ENCODE peak calls at places on chromosomes 12 and 14, in six cellular contexts. X, Y, P, J, B and T are unnamed samples.

GRCh38 chr12:124413401-124413800 is 118.5 kb downstream of the RFLNA start:
- ATAC-seq in X (no peak), Y (no peak), P (no peak), J (no peak), B (no peak), T (no peak)

GRCh38 chr14:89641495-89642162 is 224.6 kb upstream of the FOXN3 start:
- ATAC-seq in X (no peak), Y (no peak), P (no peak), J (peak), B (peak), T (no peak)

GRCh38 chr14:55111122-55111705 is 17.8 kb upstream of the LGALS3 start:
- ATAC-seq in X (no peak), Y (no peak), P (no peak), J (no peak), B (no peak), T (no peak)

GRCh38 chr14:54253195-54253947 is 143.4 kb upstream of the CDKN3 start:
- ATAC-seq in X (peak), Y (peak), P (peak), J (peak), B (no peak), T (no peak)

GRCh38 chr12:9721394-9722092 is 11.4 kb downstream of the CLECL1 start:
- ATAC-seq in X (peak), Y (peak), P (no peak), J (peak), B (peak), T (no peak)

GRCh38 chr12:118608770-118609344 is 232.5 kb downstream of the SUDS3 start:
- ATAC-seq in X (no peak), Y (no peak), P (no peak), J (no peak), B (no peak), T (no peak)

GRCh38 chr12:126608607-126609175 is 1543.5 kb downstream of the AACS start:
- ATAC-seq in X (no peak), Y (no peak), P (no peak), J (no peak), B (peak), T (peak)

GRCh38 chr14:53525608-53526007 is 372.5 kb upstream of the DDHD1 start:
- ATAC-seq in X (no peak), Y (peak), P (peak), J (no peak), B (no peak), T (peak)

GRCh38 chr14:24816929-24817637 is 183.1 kb upstream of the GZMB start:
- ATAC-seq in X (no peak), Y (no peak), P (no peak), J (no peak), B (peak), T (no peak)

GRCh38 chr12:94172031-94172430 is 23.7 kb downstream of the PLXNC1 start:
- ATAC-seq in X (no peak), Y (no peak), P (peak), J (peak), B (no peak), T (no peak)

GRCh38 chr12:98453070-98453469 is 62.3 kb upstream of the TMPO start:
- ATAC-seq in X (no peak), Y (no peak), P (no peak), J (no peak), B (no peak), T (no peak)

GRCh38 chr12:47102845-47103666 is 23.3 kb upstream of the AMIGO2 start:
- ATAC-seq in X (no peak), Y (peak), P (no peak), J (no peak), B (peak), T (no peak)

DNA sequence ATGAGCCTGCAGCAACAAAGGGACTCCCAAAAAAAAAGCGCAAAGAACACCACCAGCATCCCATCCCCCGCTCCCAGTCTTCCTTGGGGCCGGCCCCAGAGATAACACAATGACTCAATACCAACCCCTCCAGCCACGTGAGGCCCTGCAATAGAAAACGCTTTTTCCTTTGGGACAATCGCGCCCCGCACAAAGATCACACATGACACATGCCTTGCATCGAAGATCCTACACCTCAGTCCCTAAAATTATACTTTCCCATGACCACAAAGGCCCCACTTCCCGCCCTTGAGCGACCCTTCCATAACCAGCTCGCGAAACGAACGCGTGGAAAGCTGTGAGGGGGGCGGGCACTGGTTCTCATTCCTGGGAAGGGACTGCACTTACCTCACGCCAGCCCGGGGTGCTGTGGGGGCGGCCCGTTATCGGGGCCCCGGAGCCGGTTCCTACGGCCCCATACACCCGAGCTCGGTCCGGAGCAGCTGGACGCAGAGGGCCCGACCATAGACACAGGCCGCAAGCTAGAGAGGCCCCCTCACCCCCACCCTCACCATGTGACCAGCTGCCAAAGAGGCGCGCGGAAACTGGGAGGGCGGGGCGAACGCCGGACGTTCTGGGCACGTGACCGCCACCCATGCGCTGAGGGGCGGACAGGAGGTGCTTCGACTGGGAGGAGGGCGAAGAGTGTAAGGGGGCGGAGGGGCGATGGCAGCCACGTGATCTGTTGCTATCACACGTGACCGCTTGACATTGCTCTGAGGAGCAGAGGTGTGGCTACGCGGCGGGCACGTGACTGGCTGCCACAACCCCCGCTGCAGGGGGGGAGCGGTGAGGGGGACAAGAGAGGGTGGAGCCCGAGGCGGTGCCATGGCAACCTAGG is at the start of gene CDK4:
- ATAC-seq in X (peak), Y (peak), P (peak), J (peak), B (peak), T (peak)
- TF ChIP-seq POLR2A in X (peak), Y (peak), P (peak), J (peak), B (peak), T (peak)

DNA sequence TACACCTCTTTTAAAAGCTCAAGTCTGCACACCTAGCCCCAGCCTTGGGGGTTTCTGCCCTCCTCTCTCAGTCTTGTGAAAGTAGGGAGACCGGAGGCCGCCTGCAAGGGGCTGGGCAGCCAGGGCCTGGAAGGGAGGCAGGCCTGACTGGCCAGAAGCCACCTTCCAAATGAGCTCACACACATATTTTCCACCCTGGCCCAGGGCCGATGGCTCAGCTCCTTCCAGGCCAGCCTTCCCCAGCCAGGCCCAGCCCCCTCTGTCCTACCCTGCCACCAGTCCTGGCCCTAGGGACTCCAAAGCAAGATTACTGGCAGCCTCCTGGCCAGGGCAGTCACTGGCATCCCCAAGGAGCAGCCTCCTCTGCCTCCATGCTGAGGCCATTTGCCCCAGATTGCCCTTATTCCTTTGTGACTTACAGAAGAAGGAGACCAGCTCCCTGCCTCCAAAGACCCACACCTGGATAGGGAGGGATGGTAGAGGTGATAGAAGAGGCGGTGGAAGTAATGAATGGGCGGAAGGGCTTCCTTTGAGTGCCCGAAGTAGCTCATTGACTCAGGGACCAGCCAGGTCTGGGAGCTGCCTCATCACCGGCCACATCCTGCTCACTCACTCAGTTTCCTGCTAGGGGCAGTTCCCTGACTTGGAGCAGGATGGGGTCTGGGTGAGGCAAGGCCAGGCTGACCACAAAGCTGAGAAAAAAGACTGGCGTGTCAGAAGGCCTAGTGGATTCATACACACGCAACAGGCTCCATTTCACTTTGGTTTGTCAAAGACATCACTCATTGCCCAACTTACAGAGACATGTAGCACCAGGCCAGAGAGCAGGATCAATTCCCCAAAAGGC is 14.8 kb downstream of the MMP14 start:
- ATAC-seq in X (no peak), Y (peak), P (peak), J (no peak), B (peak), T (peak)
- H3K27ac ChIP-seq in X (no peak), Y (peak), P (peak), J (peak), B (peak), T (peak)

GRCh38 chr12:16062611-16063010 is 151.5 kb downstream of the DERA start:
- ATAC-seq in X (no peak), Y (no peak), P (no peak), J (no peak), B (no peak), T (no peak)

GRCh38 chr12:16063728-16064127 is 152.6 kb downstream of the DERA start:
- ATAC-seq in X (no peak), Y (no peak), P (no peak), J (no peak), B (no peak), T (no peak)
- TF ChIP-seq POLR2A in X (no peak), Y (no peak), P (no peak), J (no peak), B (no peak), T (no peak)

DNA sequence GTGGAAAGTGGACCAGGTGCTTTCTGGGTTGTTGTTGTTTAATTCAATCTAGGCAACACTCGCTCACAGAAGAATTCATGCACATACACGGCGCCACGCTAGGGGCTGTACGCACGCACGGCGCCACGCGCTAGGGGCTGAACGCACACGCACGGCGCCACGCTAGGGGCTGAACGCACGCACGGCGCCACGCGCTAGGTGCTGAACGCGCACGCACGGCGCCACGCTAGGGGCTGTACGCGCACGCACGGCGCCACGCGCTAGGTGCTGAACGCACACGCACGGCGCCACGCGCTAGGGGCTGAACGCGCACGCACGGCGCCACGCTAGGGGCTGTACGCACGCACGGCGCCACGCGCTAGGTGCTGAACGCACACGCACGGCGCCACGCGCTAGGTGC is 54.3 kb downstream of the NINJ2 start:
- ATAC-seq in X (no peak), Y (no peak), P (no peak), J (no peak), B (no peak), T (no peak)
- H3K27ac ChIP-seq in X (no peak), Y (no peak), P (peak), J (no peak), B (no peak), T (no peak)

GRCh38 chr14:50312734-50313054 is 570 bp downstream of the DMAC2L start:
- ATAC-seq in X (no peak), Y (no peak), P (peak), J (peak), B (peak), T (no peak)

GRCh38 chr14:50311337-50311973 is 574 bp downstream of the L2HGDH start:
- ATAC-seq in X (no peak), Y (no peak), P (no peak), J (peak), B (no peak), T (no peak)

GRCh38 chr14:50308363-50308762 is 3.7 kb downstream of the L2HGDH start:
- ATAC-seq in X (no peak), Y (no peak), P (no peak), J (no peak), B (no peak), T (no peak)

GRCh38 chr14:50310445-50310844 is 1.6 kb downstream of the L2HGDH start:
- ATAC-seq in X (no peak), Y (no peak), P (no peak), J (no peak), B (no peak), T (no peak)

GRCh38 chr14:50311974-50312733 is at the start of the genes DMAC2L and L2HGDH:
- ATAC-seq in X (peak), Y (peak), P (peak), J (peak), B (peak), T (peak)
- TF ChIP-seq POLR2A in X (peak), Y (peak), P (peak), J (peak), B (peak), T (peak)

DNA sequence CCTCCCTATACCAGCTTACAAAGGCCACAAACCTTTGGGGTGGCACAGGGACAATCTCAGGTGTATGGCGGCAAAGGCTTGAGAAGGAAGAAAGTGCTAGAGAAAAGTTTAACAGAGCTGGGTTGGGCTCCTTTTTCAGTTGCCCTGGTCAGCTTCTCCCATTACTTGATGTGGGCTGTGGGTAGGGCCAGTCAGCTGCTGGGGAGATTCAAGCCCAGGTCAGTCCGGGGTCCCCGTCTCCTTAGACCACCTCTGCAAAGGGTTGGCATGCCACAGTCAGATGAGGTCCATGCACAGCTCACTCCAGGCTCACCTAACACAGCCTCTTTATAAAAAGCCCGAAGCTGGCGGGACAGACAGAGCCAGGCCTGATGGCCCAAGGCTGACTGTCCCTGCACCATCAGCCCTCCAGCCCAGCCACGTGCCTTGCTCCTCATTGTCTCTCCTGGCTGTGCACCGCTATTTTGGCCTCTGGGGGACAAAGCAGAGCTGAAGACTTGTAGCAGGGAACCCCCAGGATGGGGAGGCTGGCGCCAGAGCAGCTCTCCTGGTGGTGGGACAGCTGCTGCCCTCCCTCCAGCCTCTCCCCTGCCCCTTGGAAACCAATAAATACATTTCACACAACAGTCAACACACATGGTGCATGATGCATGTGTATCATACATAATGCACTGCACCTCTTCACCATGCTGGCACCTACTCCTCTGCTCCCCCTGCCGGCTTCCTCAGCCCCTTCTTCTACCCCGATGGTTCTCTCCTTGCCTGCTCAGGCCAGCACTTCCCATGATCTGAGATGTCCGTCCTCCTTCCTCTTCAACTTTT is 61.7 kb upstream of the DDX11 start:
- ATAC-seq in X (peak), Y (no peak), P (no peak), J (peak), B (no peak), T (peak)
- H3K27ac ChIP-seq in X (no peak), Y (no peak), P (no peak), J (no peak), B (no peak), T (no peak)

DNA sequence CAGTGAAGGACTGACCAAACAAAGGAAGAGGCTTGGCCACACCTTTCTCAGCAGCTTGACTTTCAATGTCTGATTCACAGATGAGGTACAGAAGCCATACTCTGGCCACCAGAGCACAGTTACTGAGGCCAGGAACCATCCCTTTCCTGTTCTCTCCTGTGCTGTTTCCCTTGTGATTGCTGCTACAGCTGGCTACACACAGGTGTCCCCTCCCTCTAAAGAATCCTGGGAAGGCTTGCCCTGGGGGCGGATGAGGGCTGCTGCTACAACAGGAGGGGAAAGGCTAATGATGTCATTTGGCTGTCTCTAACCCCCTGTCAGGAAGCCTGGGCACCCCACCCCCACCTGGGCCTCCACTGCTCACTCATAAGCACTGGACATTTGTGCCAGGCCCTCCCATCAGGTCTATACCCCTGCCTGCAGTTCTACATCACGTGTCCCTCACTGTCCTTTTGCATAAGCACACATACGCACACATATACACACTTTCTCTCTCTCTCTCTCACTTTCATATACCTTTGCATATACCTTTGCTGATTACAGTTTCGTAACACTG is 41.3 kb downstream of the PRPF40B start:
- ATAC-seq in X (no peak), Y (no peak), P (no peak), J (peak), B (no peak), T (peak)
- TF ChIP-seq POLR2A in X (no peak), Y (no peak), P (no peak), J (no peak), B (no peak), T (no peak)

DNA sequence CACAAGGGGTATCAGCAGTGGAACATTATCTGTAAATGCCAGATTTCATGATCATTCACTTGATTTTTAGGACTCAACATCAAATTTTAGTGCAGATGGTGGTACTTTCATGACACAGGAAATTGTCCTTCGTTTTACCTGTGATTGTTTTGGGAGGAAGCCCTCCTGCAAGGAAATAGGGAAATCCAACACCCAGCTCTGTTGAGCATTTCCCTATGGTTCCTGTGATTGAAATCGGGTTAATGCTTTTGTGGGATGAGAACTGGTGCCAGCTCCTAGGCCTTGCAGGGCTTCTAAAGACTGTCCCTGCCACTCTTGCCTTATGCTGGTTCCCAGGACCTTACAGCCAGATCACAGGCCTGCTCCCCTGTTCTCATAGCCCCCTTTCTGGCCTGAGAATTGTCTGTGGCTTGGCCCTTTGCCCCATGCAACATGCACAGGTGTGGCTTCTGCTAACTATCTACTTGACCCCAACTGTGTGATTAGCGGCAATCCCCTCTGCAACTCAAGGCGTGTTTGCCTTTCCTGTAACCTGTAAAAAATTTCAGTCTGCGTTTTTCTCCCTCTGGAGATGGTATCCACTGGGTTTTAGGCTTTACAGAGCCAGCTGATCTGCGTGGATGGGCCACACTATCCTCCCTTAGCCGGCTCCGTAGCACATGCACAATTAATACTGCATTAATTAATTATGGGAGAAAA is 112.5 kb downstream of the ETV6 start:
- ATAC-seq in X (no peak), Y (no peak), P (no peak), J (peak), B (no peak), T (no peak)
- H3K27ac ChIP-seq in X (no peak), Y (peak), P (peak), J (peak), B (peak), T (peak)